ENCODE peak calls at places on chromosomes 1 and 21, in ten cellular contexts. X is H9, L is uterus, R is GM12864, E is tibial artery, T is bronchial epithelial cell, G is glutamatergic neuron, Z is body of pancreas, K is thoracic aorta, S is GM10248. P is an unnamed sample.

GRCh38 chr1:203291201-203292096 is 13.9 kb upstream of the BTG2 start:
- DNase-seq in S (no peak), L (peak), R (no peak), K (no peak), Z (no peak), E (peak), T (peak), X (no peak), G (no peak), P (no peak)

GRCh38 chr1:107670397-107670796 is 294.6 kb downstream of the VAV3 start:
- DNase-seq in S (no peak), T (no peak), G (no peak), X (no peak), E (no peak), Z (no peak), L (no peak), R (no peak), K (no peak), P (no peak)

GRCh38 chr21:38241029-38241740 is 15.6 kb upstream of the KCNJ15 start:
- DNase-seq in L (no peak), K (peak), X (no peak), T (no peak), S (no peak), E (peak), Z (peak), R (no peak), G (no peak), P (no peak)

GRCh38 chr1:197341626-197342025 is 73.6 kb downstream of the CRB1 start:
- DNase-seq in S (no peak), T (no peak), E (no peak), Z (no peak), X (no peak), L (no peak), K (no peak), G (no peak), R (no peak), P (no peak)

GRCh38 chr1:235741294-235741693 is 91.7 kb upstream of the GNG4 start:
- DNase-seq in Z (no peak), K (no peak), R (no peak), S (no peak), T (peak), X (no peak), G (no peak), L (no peak), E (no peak), P (peak)

GRCh38 chr21:25507522-25507921 is 99.8 kb downstream of the MRPL39 start:
- DNase-seq in Z (no peak), L (no peak), R (no peak), S (no peak), T (peak), K (no peak), E (no peak), X (no peak), G (no peak), P (no peak)

GRCh38 chr1:204818998-204819397 is 51.7 kb upstream of the NFASC start:
- DNase-seq in G (no peak), E (no peak), T (no peak), R (no peak), X (no peak), S (no peak), Z (no peak), L (peak), K (no peak), P (no peak)

GRCh38 chr1:15584489-15585363 is at the start of gene AGMAT:
- DNase-seq in S (peak), K (no peak), G (peak), T (no peak), R (no peak), E (no peak), X (peak), Z (peak), L (no peak), P (no peak)

GRCh38 chr1:119453021-119453420 is 38.1 kb downstream of the HSD3B2 start:
- DNase-seq in T (peak), G (no peak), Z (no peak), E (no peak), X (no peak), K (no peak), S (no peak), R (no peak), L (no peak), P (no peak)

GRCh38 chr1:23249785-23250184 is 32.5 kb upstream of the HTR1D start:
- DNase-seq in L (no peak), K (no peak), R (no peak), E (no peak), Z (no peak), S (no peak), G (no peak), T (no peak), X (no peak), P (peak)

GRCh38 chr1:59058681-59059441 is 238.0 kb upstream of the FGGY start:
- DNase-seq in E (no peak), T (no peak), G (no peak), Z (peak), X (no peak), S (no peak), R (no peak), K (no peak), L (no peak), P (no peak)

GRCh38 chr21:33403786-33404571 is 766 bp downstream of the IFNGR2 start:
- DNase-seq in S (peak), E (peak), Z (peak), T (no peak), G (peak), L (peak), K (no peak), X (peak), R (no peak), P (no peak)

GRCh38 chr1:104636581-104636980 is 886.9 kb downstream of the AMY1C start:
- DNase-seq in Z (no peak), S (peak), L (no peak), K (no peak), R (no peak), X (no peak), E (no peak), G (no peak), T (peak), P (no peak)
- TF ChIP-seq CTCF in Z (no peak), S (no peak), L (no peak), K (no peak), R (no peak), X (no peak), E (no peak), G (no peak), T (no peak), P (no peak)

GRCh38 chr1:93433407-93433961 is 14.4 kb upstream of the FNBP1L start:
- DNase-seq in Z (peak), G (no peak), K (no peak), E (no peak), R (no peak), T (no peak), S (no peak), L (no peak), X (peak), P (no peak)
- TF ChIP-seq CTCF in Z (peak), G (no peak), K (no peak), E (no peak), R (peak), T (peak), S (no peak), L (no peak), X (peak), P (peak)

DNA sequence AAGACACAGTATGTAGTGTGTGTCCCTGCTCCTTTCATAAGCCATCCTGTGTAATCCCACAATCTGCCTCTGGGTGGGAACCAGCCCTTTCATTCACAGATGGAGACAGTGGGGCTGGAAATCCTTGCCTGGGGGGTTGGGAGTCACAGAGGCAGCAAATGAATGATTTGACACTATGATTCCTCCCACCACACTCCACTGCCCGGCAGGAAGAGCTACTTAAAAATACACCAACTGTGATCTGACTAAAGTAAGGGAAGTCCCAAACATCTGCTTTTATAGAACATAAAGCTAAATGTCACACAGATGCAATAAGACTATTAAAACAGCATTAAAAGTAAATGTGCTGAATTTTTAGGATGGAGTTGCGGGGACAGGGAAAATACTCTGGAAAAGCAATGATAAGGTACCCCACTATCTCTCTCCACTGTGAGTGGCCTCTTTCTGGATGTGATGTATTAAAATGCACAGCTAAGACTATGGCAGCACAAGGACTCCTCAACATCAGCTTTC is 4.3 kb downstream of the PARP1 start:
- DNase-seq in R (no peak), K (no peak), E (no peak), T (peak), X (peak), Z (no peak), S (peak), L (no peak), G (peak), P (no peak)
- TF ChIP-seq CTCF in R (peak), K (no peak), E (no peak), T (no peak), X (peak), Z (no peak), S (peak), L (no peak), G (peak), P (peak)

GRCh38 chr1:63935553-63935952 is 161.7 kb downstream of the ROR1 start:
- DNase-seq in L (no peak), G (no peak), K (no peak), X (no peak), Z (no peak), R (no peak), S (no peak), T (no peak), E (no peak), P (no peak)
- TF ChIP-seq CTCF in L (no peak), G (no peak), K (no peak), X (no peak), Z (no peak), R (no peak), S (no peak), T (no peak), E (no peak), P (no peak)